ENCODE peak calls at places on chromosomes 12 and 14, in ten cellular contexts. V, Y, J, U, O, K, H, T, M and D are unnamed samples.

GRCh38 chr12:77893918-77894317 is 63.2 kb downstream of the NAV3 start:
- DNase-seq in V (no peak), Y (no peak), J (no peak), U (no peak), O (peak), K (peak), H (peak), T (no peak), M (no peak), D (no peak)

GRCh38 chr14:83558946-83559345 is 1971.0 kb upstream of the FLRT2 start:
- DNase-seq in V (no peak), Y (no peak), J (no peak), U (no peak), O (no peak), K (no peak), H (no peak), T (no peak), M (no peak), D (no peak)

GRCh38 chr12:75099215-75099614 is 110.4 kb downstream of the KCNC2 start:
- DNase-seq in V (no peak), Y (no peak), J (no peak), U (no peak), O (no peak), K (no peak), H (peak), T (no peak), M (no peak), D (no peak)

GRCh38 chr12:100790558-100790957 is 4.0 kb upstream of the ANO4 start:
- DNase-seq in V (no peak), Y (no peak), J (no peak), U (no peak), O (no peak), K (no peak), H (no peak), T (no peak), M (no peak), D (no peak)

GRCh38 chr14:32744811-32745445 is 193.8 kb upstream of the NPAS3 start:
- DNase-seq in V (no peak), Y (no peak), J (no peak), U (no peak), O (no peak), K (no peak), H (no peak), T (no peak), M (no peak), D (no peak)

GRCh38 chr12:82655751-82656150 is 31.0 kb upstream of the TMTC2 start:
- DNase-seq in V (no peak), Y (no peak), J (no peak), U (no peak), O (no peak), K (no peak), H (no peak), T (no peak), M (no peak), D (no peak)

GRCh38 chr12:108846320-108846719 is 11.1 kb downstream of the SSH1 start:
- DNase-seq in V (peak), Y (no peak), J (no peak), U (no peak), O (no peak), K (no peak), H (no peak), T (peak), M (no peak), D (peak)

GRCh38 chr12:111412007-111412829 is 6.5 kb downstream of the SH2B3 start:
- DNase-seq in V (no peak), Y (no peak), J (no peak), U (no peak), O (no peak), K (peak), H (peak), T (peak), M (no peak), D (peak)

GRCh38 chr12:16669756-16670155 is 63.8 kb upstream of the LMO3 start:
- DNase-seq in V (no peak), Y (no peak), J (no peak), U (no peak), O (no peak), K (no peak), H (no peak), T (no peak), M (no peak), D (no peak)

GRCh38 chr14:69727860-69728259 is 39.1 kb upstream of the SRSF5 start:
- DNase-seq in V (no peak), Y (no peak), J (no peak), U (no peak), O (no peak), K (no peak), H (no peak), T (no peak), M (no peak), D (no peak)

DNA sequence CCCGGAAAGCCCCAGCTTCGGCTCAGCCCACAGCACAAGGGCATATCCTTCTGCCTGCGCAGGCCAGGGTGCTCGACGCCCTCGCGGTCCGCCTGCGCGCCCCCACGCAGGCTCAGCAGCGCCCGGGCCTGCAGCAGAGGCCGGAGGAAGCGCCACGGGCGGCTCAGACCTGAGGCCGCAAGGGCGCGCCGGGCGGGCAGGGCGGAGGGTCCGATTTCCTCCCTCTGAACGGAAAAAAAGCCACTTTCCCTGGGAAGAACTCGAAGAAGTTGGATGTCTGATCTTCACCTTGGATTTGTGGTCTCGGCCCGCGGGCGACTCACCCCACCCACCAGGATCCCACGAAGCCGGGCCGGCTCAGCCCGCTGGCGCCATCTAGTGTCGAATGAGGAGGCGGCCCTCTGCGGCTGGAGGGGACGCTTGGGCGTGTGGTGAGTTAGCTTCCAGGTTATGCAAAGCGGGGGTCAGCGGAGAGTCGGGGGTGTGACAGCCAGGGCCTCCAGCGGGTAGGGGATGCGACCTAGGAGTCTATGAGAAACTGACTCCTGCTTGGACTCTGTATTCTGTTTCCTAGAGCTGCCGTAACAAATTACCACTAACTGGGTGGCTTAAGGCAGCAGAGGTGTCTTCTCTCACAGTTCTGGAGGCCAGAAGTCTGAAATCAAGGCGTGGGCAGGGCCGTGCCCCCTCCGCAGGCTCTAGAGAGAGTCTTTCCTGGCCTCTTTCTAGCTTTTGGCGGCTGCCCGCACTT is 40.0 kb upstream of the SRSF5 start:
- DNase-seq in V (peak), Y (peak), J (peak), U (peak), O (no peak), K (peak), H (peak), T (peak), M (peak), D (peak)
- H3K4me3 ChIP-seq in V (no peak), Y (peak), J (peak), U (peak), O (peak), K (peak), H (peak), T (peak), M (peak), D (peak)

DNA sequence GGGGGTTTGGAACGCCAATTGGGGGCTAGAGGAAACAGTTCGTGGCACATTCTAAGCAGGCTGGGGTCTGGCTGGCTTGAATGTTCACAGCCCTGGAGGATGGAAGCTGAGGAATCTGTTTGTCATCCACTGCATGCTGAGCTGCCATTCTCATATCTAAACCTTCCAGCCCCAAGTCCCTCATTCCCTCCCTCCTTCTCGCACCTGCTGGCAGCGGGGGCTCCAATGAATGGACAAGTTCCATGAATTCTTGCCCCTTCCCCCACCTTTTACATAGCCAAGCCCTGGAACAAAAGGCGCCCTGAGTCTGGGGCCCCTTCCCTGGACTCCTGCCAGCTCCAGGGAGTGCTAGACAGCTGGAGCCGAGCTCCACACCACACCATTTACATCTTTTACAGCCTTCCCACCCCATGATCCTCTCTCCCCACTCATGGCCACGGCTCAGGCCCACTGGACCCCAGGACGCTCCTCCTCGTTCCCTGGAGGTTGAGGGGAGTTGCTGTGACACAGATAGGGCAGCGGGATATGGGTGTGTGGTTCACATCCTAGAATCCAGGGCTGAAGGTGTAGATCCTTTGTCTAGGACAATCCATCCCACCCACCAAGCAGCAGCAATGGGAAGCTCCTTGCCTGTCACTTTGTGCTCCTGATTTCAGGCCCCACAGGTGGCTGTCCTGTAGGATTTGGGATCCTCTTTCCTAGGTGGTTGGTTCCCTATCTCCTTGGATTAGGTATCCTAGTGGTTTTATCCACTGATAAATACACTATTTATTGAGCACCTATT is 21.7 kb upstream of the VRTN start:
- DNase-seq in V (no peak), Y (no peak), J (no peak), U (no peak), O (no peak), K (no peak), H (no peak), T (no peak), M (no peak), D (no peak)
- H3K4me3 ChIP-seq in V (no peak), Y (no peak), J (no peak), U (no peak), O (no peak), K (no peak), H (no peak), T (no peak), M (no peak), D (no peak)

DNA sequence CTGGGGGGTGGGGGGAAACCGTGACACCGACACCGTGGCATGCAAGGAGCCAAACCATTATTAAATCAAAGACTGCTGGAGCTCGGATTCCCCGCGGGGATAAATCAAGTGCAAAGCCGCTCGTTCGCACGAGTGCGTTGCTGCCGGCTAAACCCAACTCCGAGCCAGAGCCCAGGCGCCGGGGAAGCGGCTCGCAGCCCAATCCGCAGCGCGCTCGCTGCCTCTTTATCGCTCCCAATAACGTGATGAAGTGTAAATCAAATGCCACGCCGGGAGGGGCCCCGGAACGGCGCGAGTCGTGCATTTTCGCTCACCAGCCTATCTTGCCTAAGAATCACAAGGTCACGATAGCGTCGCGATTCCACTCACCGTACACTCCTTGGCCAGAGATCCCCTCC is 1.3 kb downstream of the MDGA2 start:
- DNase-seq in V (no peak), Y (no peak), J (no peak), U (no peak), O (no peak), K (peak), H (peak), T (no peak), M (no peak), D (no peak)
- H3K4me3 ChIP-seq in V (no peak), Y (no peak), J (no peak), U (no peak), O (no peak), K (peak), H (peak), T (no peak), M (no peak), D (peak)

GRCh38 chr14:100826371-100827139 is 637 bp downstream of the MEG3 start:
- DNase-seq in V (no peak), Y (no peak), J (no peak), U (no peak), O (no peak), K (no peak), H (no peak), T (no peak), M (peak), D (no peak)
- H3K4me3 ChIP-seq in V (no peak), Y (no peak), J (peak), U (peak), O (peak), K (peak), H (peak), T (peak), M (peak), D (peak)

GRCh38 chr12:121536058-121536928 is 44.5 kb downstream of the KDM2B start:
- DNase-seq in V (peak), Y (peak), J (peak), U (peak), O (peak), K (peak), H (peak), T (peak), M (peak), D (peak)
- H3K4me3 ChIP-seq in V (peak), Y (peak), J (peak), U (peak), O (peak), K (peak), H (peak), T (peak), M (peak), D (peak)

GRCh38 chr14:73758392-73759182 is 44.4 kb upstream of the PNMA1 start:
- DNase-seq in V (peak), Y (peak), J (peak), U (no peak), O (no peak), K (peak), H (peak), T (peak), M (peak), D (peak)

GRCh38 chr14:73757876-73758391 is 43.8 kb upstream of the PNMA1 start:
- DNase-seq in V (peak), Y (no peak), J (no peak), U (no peak), O (no peak), K (no peak), H (no peak), T (no peak), M (no peak), D (no peak)

GRCh38 chr14:73759183-73759713 is 45.1 kb upstream of the PNMA1 start:
- DNase-seq in V (peak), Y (peak), J (peak), U (no peak), O (no peak), K (peak), H (peak), T (peak), M (peak), D (peak)

GRCh38 chr14:73755434-73756014 is 41.3 kb upstream of the PNMA1 start:
- DNase-seq in V (peak), Y (no peak), J (no peak), U (no peak), O (no peak), K (peak), H (no peak), T (no peak), M (no peak), D (peak)

GRCh38 chr14:73757381-73757780 is 43.2 kb upstream of the PNMA1 start:
- DNase-seq in V (no peak), Y (no peak), J (no peak), U (no peak), O (no peak), K (no peak), H (no peak), T (no peak), M (no peak), D (no peak)
- H3K4me3 ChIP-seq in V (no peak), Y (peak), J (no peak), U (no peak), O (peak), K (peak), H (peak), T (no peak), M (no peak), D (peak)

DNA sequence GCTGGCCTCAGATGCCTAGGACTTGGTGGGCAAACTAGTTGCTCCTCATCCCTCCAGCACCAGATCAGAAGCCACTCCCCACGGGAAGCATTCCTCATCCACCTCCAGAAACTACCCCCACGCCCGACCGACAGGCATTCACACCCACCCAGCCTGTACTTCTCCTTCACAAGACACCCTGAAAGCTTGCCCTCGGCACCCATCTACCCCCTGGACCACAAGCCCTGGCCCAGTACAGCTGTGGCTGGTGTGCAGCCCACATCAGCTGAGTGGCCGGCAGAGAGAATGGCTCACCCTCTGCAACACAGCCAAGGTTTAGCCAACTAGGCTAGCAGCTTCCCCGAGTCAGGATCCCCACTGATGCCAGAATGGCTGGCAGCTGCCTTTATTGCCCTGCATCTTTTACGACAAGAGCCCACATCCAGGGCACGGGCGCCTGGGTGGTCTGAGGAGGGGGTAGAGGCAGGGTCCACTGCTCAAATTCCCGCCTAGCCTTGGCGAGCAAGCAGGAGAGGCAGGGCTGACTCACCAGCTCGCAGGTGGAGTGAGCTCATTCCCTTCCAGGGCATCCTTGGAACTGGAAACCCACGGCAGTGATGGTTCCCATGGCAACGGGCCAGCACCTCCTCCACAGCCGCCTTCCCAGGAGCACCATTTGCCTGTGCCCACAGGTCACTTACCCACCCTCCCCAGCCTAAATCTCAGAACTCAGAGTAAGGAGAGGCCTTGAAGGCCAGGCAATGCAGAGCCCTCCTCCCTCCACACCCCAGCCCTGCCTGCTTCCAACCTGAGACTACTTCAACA is 17.1 kb downstream of the ACTN1 start:
- DNase-seq in V (peak), Y (no peak), J (peak), U (no peak), O (no peak), K (no peak), H (peak), T (no peak), M (no peak), D (no peak)
- H3K4me3 ChIP-seq in V (no peak), Y (no peak), J (no peak), U (no peak), O (no peak), K (no peak), H (no peak), T (no peak), M (no peak), D (no peak)